ENCODE peak calls at places on chromosomes 5 and 9, in ten cellular contexts. I is neural progenitor cell, G is upper lobe of right lung, C is left ventricle myocardium inferior, Z is AG04450, N is Peyer's patch, L is mammary epithelial cell, U is cardiac muscle cell, A is GM23248, V is adrenal gland. W is an unnamed sample. For H3K9me3, the result is how much of the 10 kb centered on the place peaks cover.

GRCh38 chr5:176154821-176155220 is 83.4 kb upstream of the SIMC1 start:
- DNase-seq in I (no peak), G (no peak), C (no peak), Z (no peak), N (no peak), L (no peak), U (no peak), A (no peak), V (no peak), W (no peak)

GRCh38 chr5:81606150-81606549 is 144.7 kb downstream of the SSBP2 start:
- DNase-seq in I (peak), G (no peak), C (no peak), Z (no peak), N (no peak), L (no peak), U (no peak), A (no peak), V (no peak), W (no peak)

GRCh38 chr5:73966411-73966810 is 340.4 kb downstream of the ARHGEF28 start:
- DNase-seq in I (no peak), G (no peak), C (no peak), Z (no peak), N (no peak), L (peak), U (no peak), A (peak), V (no peak), W (no peak)

GRCh38 chr5:103461223-103461622 is 101.4 kb downstream of the NUDT12 start:
- DNase-seq in I (no peak), G (no peak), C (no peak), Z (no peak), N (no peak), L (peak), U (no peak), A (peak), V (no peak), W (no peak)

GRCh38 chr5:29037716-29038115 is 1999.3 kb upstream of the CDH9 start:
- DNase-seq in I (no peak), G (no peak), C (no peak), Z (no peak), N (no peak), L (no peak), U (no peak), A (no peak), V (no peak), W (no peak)

GRCh38 chr5:65674749-65675148 is 47.2 kb downstream of the SGTB start:
- DNase-seq in I (no peak), G (no peak), C (no peak), Z (no peak), N (no peak), L (no peak), U (no peak), A (peak), V (no peak), W (no peak)

GRCh38 chr9:131062979-131063378 is 33.4 kb upstream of the AIF1L start:
- DNase-seq in I (no peak), G (no peak), C (no peak), Z (no peak), N (no peak), L (no peak), U (no peak), A (no peak), V (no peak), W (no peak)

GRCh38 chr5:181221105-181221791 is 1.8 kb upstream of the TRIM41 start:
- DNase-seq in I (no peak), G (no peak), C (no peak), Z (no peak), N (no peak), L (no peak), U (no peak), A (no peak), V (no peak), W (peak)

GRCh38 chr5:17096975-17097695 is 120.3 kb upstream of the BASP1 start:
- DNase-seq in I (peak), G (no peak), C (no peak), Z (no peak), N (no peak), L (peak), U (no peak), A (no peak), V (no peak), W (no peak)

GRCh38 chr5:95216136-95216955 is 68.5 kb downstream of the MCTP1 start:
- DNase-seq in I (peak), G (no peak), C (no peak), Z (no peak), N (no peak), L (no peak), U (no peak), A (no peak), V (no peak), W (no peak)

GRCh38 chr5:150960791-150961396 is 56.1 kb upstream of the ZNF300 start:
- DNase-seq in I (peak), G (no peak), C (no peak), Z (no peak), N (no peak), L (no peak), U (no peak), A (no peak), V (no peak), W (no peak)
- H3K9me3 ChIP-seq in I (under half), G (under half), C (half or more), Z (under half), N (under half), L (under half), U (under half), A (under half), V (under half), W (under half)

DNA sequence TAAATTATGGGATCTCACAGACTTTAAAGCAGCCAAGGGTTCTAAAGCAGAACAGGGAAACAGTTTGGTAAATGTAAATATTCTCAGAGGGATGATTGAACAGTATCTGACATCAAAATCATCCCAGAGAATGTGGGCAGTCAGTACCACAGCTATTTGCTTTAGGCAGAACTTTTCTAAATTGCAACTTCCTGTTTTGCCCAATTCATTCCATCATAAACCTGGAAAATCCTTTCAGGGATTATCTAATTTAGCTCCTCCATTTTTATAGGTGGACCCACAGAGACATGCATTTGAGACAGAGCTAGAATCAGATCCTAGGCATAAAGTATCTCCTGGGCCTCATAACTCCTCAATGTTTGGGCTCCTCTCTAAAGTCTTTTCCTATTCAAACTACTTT is 12.4 kb downstream of the NR6A1 start:
- DNase-seq in I (no peak), G (no peak), C (no peak), Z (no peak), N (no peak), L (no peak), U (no peak), A (no peak), V (no peak), W (no peak)
- H3K27ac ChIP-seq in I (peak), G (no peak), C (no peak), Z (no peak), N (no peak), L (no peak), U (peak), A (no peak), V (no peak), W (no peak)

GRCh38 chr5:141356950-141357349 is 2.1 kb downstream of the PCDHGA4 start:
- DNase-seq in I (no peak), G (no peak), C (no peak), Z (no peak), N (no peak), L (no peak), U (no peak), A (no peak), V (no peak), W (no peak)

GRCh38 chr5:141360685-141361084 is 891 bp downstream of the PCDHGB2 start:
- DNase-seq in I (no peak), G (no peak), C (no peak), Z (no peak), N (no peak), L (no peak), U (no peak), A (no peak), V (no peak), W (no peak)

GRCh38 chr5:141356133-141356532 is 1.3 kb downstream of the PCDHGA4 start:
- DNase-seq in I (no peak), G (no peak), C (no peak), Z (no peak), N (no peak), L (no peak), U (no peak), A (no peak), V (no peak), W (no peak)

GRCh38 chr5:141362719-141363118 is 1.2 kb upstream of the PCDHGA5 start:
- DNase-seq in I (no peak), G (no peak), C (no peak), Z (no peak), N (no peak), L (no peak), U (no peak), A (no peak), V (no peak), W (no peak)

DNA sequence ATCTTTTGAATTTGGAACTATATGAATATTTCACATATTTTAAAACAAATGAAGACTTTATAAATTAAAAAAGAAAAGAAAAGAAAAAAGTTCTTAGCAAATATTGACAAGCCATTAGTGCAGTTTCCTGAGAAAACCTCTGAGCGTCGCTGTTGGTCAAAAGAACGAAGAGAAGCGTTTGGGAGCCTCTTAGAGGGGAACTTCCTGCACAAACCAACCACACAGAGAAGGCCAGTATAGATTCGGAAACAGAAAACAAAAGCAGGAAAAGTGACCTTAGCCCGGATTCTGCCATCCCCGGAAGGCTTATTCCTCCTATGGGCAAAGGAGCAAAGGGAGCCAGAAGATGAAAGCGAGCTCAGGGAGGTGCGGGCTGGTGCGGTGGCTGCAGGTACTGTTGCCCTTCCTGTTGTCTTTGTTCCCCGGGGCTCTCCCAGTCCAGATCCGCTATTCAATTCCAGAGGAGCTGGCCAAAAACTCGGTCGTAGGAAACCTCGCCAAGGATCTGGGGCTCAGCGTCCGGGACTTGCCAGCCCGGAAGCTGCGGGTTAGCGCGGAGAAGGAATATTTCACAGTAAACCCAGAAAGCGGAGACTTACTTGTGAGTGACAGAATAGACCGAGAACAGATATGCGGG is at the start of gene PCDHGB2:
- DNase-seq in I (peak), G (no peak), C (no peak), Z (no peak), N (no peak), L (no peak), U (peak), A (peak), V (no peak), W (no peak)
- H3K9me3 ChIP-seq in I (under half), G (under half), C (half or more), Z (half or more), N (half or more), L (under half), U (under half), A (under half), V (under half), W (under half)

GRCh38 chr5:75473463-75473862 is 38.0 kb downstream of the CERT1 start:
- DNase-seq in I (no peak), G (no peak), C (no peak), Z (no peak), N (no peak), L (no peak), U (no peak), A (no peak), V (no peak), W (no peak)
- H3K27ac ChIP-seq in I (no peak), G (no peak), C (no peak), Z (no peak), N (peak), L (no peak), U (no peak), A (no peak), V (no peak), W (no peak)

GRCh38 chr5:124461110-124461509 is 285.3 kb downstream of the ZNF608 start:
- DNase-seq in I (no peak), G (no peak), C (no peak), Z (no peak), N (no peak), L (no peak), U (no peak), A (no peak), V (no peak), W (no peak)

GRCh38 chr5:124460000-124460399 is 286.4 kb downstream of the ZNF608 start:
- DNase-seq in I (no peak), G (no peak), C (no peak), Z (no peak), N (no peak), L (no peak), U (no peak), A (no peak), V (no peak), W (no peak)

GRCh38 chr5:124461857-124462423 is 284.5 kb downstream of the ZNF608 start:
- DNase-seq in I (peak), G (no peak), C (no peak), Z (no peak), N (no peak), L (no peak), U (no peak), A (no peak), V (peak), W (no peak)

GRCh38 chr5:124457901-124458300 is 288.5 kb downstream of the ZNF608 start:
- DNase-seq in I (no peak), G (no peak), C (no peak), Z (no peak), N (no peak), L (no peak), U (no peak), A (no peak), V (no peak), W (no peak)

DNA sequence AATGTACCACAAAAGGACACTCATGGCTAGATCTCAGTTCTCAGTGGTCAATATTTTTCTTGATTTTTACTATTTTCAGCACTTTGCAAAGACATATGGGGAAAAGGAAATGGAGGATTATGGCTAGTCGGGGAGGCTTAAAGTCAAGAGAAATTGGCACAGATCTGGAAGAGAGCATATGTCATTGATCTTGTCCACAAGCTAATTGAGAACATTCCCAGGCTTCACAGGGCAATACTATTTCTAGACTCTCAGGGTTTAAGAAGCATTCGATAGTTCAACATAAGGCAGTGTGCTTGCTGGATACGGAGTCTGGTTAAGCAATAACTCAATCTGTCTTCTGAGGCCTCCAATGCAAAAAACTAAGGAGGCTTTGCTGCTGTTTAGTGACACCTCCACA is 285.8 kb downstream of the ZNF608 start:
- DNase-seq in I (no peak), G (no peak), C (no peak), Z (no peak), N (no peak), L (no peak), U (no peak), A (no peak), V (no peak), W (no peak)
- H3K9me3 ChIP-seq in I (under half), G (under half), C (under half), Z (under half), N (under half), L (under half), U (under half), A (under half), V (under half), W (under half)

GRCh38 chr9:115413766-115414382 is 295.9 kb upstream of the TNC start:
- DNase-seq in I (no peak), G (no peak), C (no peak), Z (no peak), N (no peak), L (no peak), U (no peak), A (peak), V (no peak), W (no peak)
- H3K27ac ChIP-seq in I (no peak), G (no peak), C (no peak), Z (no peak), N (no peak), L (no peak), U (no peak), A (no peak), V (no peak), W (no peak)

DNA sequence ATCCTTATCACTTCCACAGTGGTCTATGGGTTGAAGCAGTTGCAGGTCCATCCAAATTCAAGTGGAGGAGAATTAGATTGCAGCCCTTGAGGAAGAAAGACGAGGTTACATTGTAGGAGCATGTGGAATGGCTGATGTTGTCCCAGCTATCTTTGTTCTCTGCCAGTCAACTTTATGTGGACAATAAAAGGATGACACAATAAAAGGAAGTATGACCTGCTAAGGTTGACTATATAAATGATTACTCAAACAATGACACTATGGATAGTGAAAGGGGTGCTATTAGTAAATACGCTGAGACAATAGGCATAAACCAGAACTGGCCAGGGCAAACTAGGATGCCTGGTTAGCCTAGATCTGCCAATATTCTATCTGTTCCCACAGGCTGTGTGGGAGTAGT is 12.8 kb upstream of the ZNF618 start:
- DNase-seq in I (no peak), G (no peak), C (no peak), Z (no peak), N (no peak), L (no peak), U (no peak), A (no peak), V (no peak), W (no peak)
- H3K9me3 ChIP-seq in I (under half), G (under half), C (under half), Z (under half), N (under half), L (under half), U (under half), A (under half), V (under half), W (under half)

GRCh38 chr9:110076894-110077725 is 130.8 kb downstream of the C9orf152 start:
- DNase-seq in I (no peak), G (no peak), C (no peak), Z (no peak), N (no peak), L (peak), U (no peak), A (peak), V (no peak), W (no peak)

GRCh38 chr9:110072597-110073355 is 135.2 kb downstream of the C9orf152 start:
- DNase-seq in I (peak), G (no peak), C (no peak), Z (no peak), N (no peak), L (peak), U (no peak), A (peak), V (no peak), W (no peak)

GRCh38 chr9:110069326-110070248 is 138.4 kb downstream of the C9orf152 start:
- DNase-seq in I (no peak), G (peak), C (no peak), Z (peak), N (no peak), L (peak), U (peak), A (peak), V (no peak), W (no peak)

GRCh38 chr9:110077926-110078325 is 130.0 kb downstream of the C9orf152 start:
- DNase-seq in I (no peak), G (no peak), C (no peak), Z (no peak), N (no peak), L (no peak), U (no peak), A (peak), V (no peak), W (no peak)

GRCh38 chr9:110073356-110073666 is 134.6 kb downstream of the C9orf152 start:
- DNase-seq in I (no peak), G (no peak), C (no peak), Z (no peak), N (no peak), L (no peak), U (peak), A (no peak), V (no peak), W (no peak)
- H3K27ac ChIP-seq in I (no peak), G (no peak), C (peak), Z (no peak), N (no peak), L (no peak), U (peak), A (peak), V (no peak), W (no peak)

GRCh38 chr9:71878327-71879274 is 32.4 kb downstream of the ABHD17B start:
- DNase-seq in I (no peak), G (no peak), C (no peak), Z (no peak), N (no peak), L (no peak), U (no peak), A (peak), V (no peak), W (no peak)

GRCh38 chr9:71876106-71876505 is 34.9 kb downstream of the ABHD17B start:
- DNase-seq in I (no peak), G (no peak), C (no peak), Z (no peak), N (no peak), L (no peak), U (no peak), A (no peak), V (no peak), W (no peak)

GRCh38 chr9:71884005-71884404 is 27.0 kb downstream of the ABHD17B start:
- DNase-seq in I (no peak), G (no peak), C (no peak), Z (no peak), N (no peak), L (no peak), U (no peak), A (no peak), V (no peak), W (no peak)

GRCh38 chr9:71876829-71877228 is 34.2 kb downstream of the ABHD17B start:
- DNase-seq in I (no peak), G (no peak), C (no peak), Z (no peak), N (no peak), L (no peak), U (no peak), A (no peak), V (no peak), W (no peak)

GRCh38 chr9:71879644-71880174 is 31.3 kb downstream of the ABHD17B start:
- DNase-seq in I (no peak), G (no peak), C (no peak), Z (no peak), N (no peak), L (no peak), U (no peak), A (no peak), V (no peak), W (no peak)
- H3K9me3 ChIP-seq in I (under half), G (under half), C (half or more), Z (under half), N (under half), L (under half), U (under half), A (under half), V (under half), W (under half)

W was measured in pancreas.